ENCODE peak calls at places on chromosomes 11 and 22, in seven cellular contexts. G is uterus, L is sigmoid colon, O is transverse colon, M is IMR-90, E is Caco-2, V is GM12865. K is an unnamed sample.

GRCh38 chr22:35189559-35189958 is 67.7 kb upstream of the HMGXB4 start:
- DNase-seq in G (no peak), E (no peak), O (no peak), M (no peak), L (no peak), V (no peak), K (no peak)

GRCh38 chr11:46122955-46123354 is 1.7 kb upstream of the PHF21A start:
- DNase-seq in O (no peak), G (no peak), E (no peak), L (no peak), M (peak; percentile 53), V (no peak), K (no peak)

GRCh38 chr11:64341851-64342791 is 2.1 kb downstream of the CCDC88B start:
- DNase-seq in O (peak; percentile 96), M (peak; percentile 81), G (peak; percentile 80), E (no peak), V (peak; percentile 90), L (peak; percentile 94), K (peak; percentile 97)

GRCh38 chr11:68564261-68564660 is 103.7 kb downstream of the PPP6R3 start:
- DNase-seq in E (no peak), L (no peak), O (no peak), M (no peak), G (no peak), V (no peak), K (no peak)

GRCh38 chr11:129384415-129384814 is 8.8 kb downstream of the BARX2 start:
- DNase-seq in M (no peak), G (no peak), L (no peak), V (no peak), E (no peak), O (no peak), K (no peak)

GRCh38 chr11:76162336-76163288 is 43.7 kb downstream of the WNT11 start:
- DNase-seq in M (no peak), V (no peak), G (no peak), E (no peak), O (no peak), L (no peak), K (no peak)

GRCh38 chr11:36116161-36116560 is 172.3 kb downstream of the LDLRAD3 start:
- DNase-seq in L (no peak), G (no peak), M (no peak), O (no peak), E (no peak), V (no peak), K (no peak)

GRCh38 chr11:65445101-65445603 is 22.6 kb downstream of the NEAT1 start:
- DNase-seq in M (peak; percentile 48), L (no peak), E (no peak), O (no peak), V (peak; percentile 35), G (no peak), K (no peak)

DNA sequence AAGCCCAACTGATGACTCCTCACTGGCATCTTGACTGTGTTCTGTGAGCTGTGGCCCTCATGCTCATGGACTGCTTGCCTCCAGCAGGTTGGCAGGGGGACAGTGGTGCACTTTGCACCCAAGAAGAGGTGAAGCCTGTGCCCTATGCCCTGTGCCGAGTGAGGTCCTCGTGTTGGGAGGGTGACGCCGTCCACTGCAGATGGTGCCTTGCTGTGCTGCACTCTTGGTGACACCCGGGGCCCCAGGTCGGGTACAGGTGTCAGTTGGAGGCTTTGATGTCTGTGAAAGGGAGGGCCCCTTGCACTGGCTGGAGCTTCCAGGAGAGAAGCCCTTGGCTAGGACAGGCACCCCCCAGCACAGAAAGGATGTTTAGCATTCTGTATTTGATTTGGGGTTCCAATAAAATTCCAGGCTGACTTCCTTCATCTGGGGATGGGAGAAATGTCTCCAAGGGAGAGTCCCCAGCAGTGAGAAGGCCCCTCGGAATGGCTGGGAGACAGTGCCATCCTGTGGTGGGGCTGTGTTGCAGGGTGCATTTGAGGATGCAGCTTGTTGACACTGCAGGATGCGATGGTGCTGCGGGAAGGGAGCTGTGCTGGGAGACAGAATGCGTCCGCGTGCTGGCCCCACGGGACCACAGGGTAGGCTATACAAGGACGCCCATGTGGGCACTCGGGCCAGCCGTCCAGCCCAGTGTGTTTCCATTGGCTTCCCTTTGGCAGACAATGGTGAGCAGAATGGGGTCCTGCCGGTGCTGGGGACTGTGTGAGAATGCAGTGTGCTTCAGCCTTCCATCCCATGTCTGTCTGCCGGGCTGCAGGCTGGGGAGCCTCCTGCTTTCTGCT is 2.5 kb upstream of the ZDHHC8 start:
- DNase-seq in O (peak; percentile 38), V (peak; percentile 41), G (no peak), L (no peak), E (no peak), M (peak; percentile 23), K (peak; percentile 64)
- TF ChIP-seq CTCF in O (no peak), V (peak; percentile 45), G (no peak), L (no peak), E (peak; percentile 40), M (peak; percentile 45), K (peak; percentile 38)

GRCh38 chr11:126391970-126392637 is 36.6 kb downstream of the ST3GAL4 start:
- DNase-seq in G (no peak), E (no peak), O (no peak), L (no peak), V (peak; percentile 39), M (no peak), K (no peak)
- TF ChIP-seq CTCF in G (no peak), E (peak; percentile 31), O (no peak), L (no peak), V (peak; percentile 9), M (no peak), K (no peak)

DNA sequence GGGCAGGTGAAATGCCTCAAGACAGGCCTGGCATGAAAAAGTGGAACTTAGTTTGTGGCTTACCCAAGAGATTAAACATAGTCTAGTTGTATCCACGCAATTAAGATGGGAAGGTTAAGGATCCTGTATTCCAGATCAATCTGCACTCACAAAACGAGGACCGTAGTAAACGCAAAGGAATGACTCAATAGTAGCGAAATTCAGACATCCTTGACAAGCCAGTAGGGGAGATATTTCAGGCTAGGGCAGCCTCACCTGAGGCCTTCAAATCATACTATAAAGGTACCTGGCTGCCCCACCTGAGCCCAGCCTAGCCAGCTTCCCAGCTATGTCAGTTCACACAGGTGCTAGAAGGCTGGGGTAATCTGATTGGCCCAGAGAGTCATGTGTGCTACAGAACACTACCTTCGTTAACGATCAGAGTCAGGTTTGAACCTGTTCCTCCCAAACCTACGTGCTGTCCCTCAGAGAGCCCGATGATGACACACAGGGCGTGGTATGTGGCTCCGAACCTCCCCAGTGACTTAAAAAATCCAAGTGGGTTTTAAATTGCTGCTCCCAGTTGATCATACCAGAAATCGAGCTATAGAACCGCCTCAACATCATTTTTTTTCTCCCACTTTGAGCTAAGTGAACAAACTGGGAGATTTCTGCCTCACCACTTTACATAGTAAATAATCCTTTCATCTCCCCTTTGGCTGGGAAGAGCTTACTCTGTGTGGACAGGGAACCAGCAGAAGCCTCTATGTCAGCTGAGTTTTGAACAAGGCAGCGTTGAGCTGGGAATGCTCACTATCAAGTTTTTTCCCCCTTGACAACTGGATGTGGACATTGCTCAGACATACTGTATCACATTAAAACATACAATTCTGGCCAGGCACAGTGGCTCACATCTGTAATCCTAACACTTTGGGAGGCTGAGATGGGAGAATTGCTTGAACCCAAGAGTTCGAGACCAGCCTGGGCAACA is 46.3 kb downstream of the AHNAK start:
- DNase-seq in L (no peak), E (peak; percentile 70), M (no peak), V (no peak), O (peak; percentile 59), G (no peak), K (no peak)
- TF ChIP-seq CTCF in L (no peak), E (no peak), M (no peak), V (no peak), O (no peak), G (no peak), K (no peak)

GRCh38 chr11:9226514-9226913 is 38.6 kb downstream of the DENND5A start:
- DNase-seq in V (no peak), O (no peak), L (no peak), G (no peak), E (no peak), M (no peak), K (no peak)

GRCh38 chr11:9228086-9228485 is 37.1 kb downstream of the DENND5A start:
- DNase-seq in G (no peak), L (no peak), M (no peak), V (no peak), O (no peak), E (no peak), K (no peak)

GRCh38 chr11:9231848-9232177 is 33.3 kb downstream of the DENND5A start:
- DNase-seq in E (no peak), O (no peak), V (peak; percentile 40), L (no peak), M (peak; percentile 72), G (no peak), K (peak; percentile 53)

GRCh38 chr11:9232482-9232881 is 32.7 kb downstream of the DENND5A start:
- DNase-seq in M (no peak), V (no peak), L (no peak), G (no peak), E (no peak), O (no peak), K (no peak)

DNA sequence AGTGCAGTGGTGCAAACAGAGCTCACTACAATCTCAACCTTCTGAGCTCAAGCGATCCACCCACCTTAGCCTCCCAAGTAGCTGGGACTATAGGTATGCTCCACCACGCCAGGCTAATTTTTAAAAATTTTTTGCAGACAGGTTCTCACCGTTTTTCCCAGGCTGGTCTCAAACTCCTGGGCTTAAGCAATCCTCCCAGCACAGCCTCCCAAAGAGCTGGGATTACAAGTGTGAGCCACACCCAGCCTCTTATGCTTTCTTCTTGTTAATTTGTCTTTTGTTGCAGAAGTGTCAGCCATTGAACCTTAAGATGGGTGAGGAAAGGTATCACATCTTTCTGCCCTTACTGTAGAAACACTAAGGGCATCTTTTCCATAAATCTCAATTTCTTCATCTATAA is 34.9 kb downstream of the DENND5A start:
- DNase-seq in E (no peak), O (no peak), V (no peak), L (no peak), M (no peak), G (no peak), K (no peak)
- TF ChIP-seq CTCF in E (no peak), O (no peak), V (no peak), L (no peak), M (no peak), G (no peak), K (no peak)

GRCh38 chr22:37624017-37624365 is 15.4 kb downstream of the GGA1 start:
- DNase-seq in O (peak; percentile 85), L (no peak), M (no peak), V (no peak), G (peak; percentile 24), E (no peak), K (no peak)

GRCh38 chr22:37624876-37625275 is 14.6 kb upstream of the SH3BP1 start:
- DNase-seq in V (no peak), G (peak; percentile 18), E (no peak), O (no peak), L (no peak), M (no peak), K (no peak)

GRCh38 chr22:37625737-37626136 is 13.7 kb upstream of the SH3BP1 start:
- DNase-seq in G (peak; percentile 31), V (no peak), O (no peak), E (no peak), L (no peak), M (no peak), K (no peak)

GRCh38 chr22:37621352-37621860 is 12.8 kb downstream of the GGA1 start:
- DNase-seq in G (peak; percentile 18), M (no peak), L (peak; percentile 63), E (no peak), O (no peak), V (no peak), K (no peak)

GRCh38 chr22:37623075-37624016 is 14.7 kb downstream of the GGA1 start:
- DNase-seq in V (peak; percentile 70), M (peak; percentile 43), E (peak; percentile 65), G (peak; percentile 70), O (peak; percentile 76), L (peak; percentile 85), K (peak; percentile 82)
- TF ChIP-seq CTCF in V (peak; percentile 88), M (peak; percentile 70), E (peak; percentile 88), G (peak; percentile 96), O (peak; percentile 80), L (peak; percentile 64), K (peak; percentile 62)

GRCh38 chr11:57468276-57468675 is 7.9 kb downstream of the RTN4RL2 start:
- DNase-seq in L (no peak), G (no peak), V (no peak), E (no peak), M (no peak), O (no peak), K (no peak)
- TF ChIP-seq CTCF in L (no peak), G (no peak), V (no peak), E (no peak), M (no peak), O (no peak), K (no peak)

K was measured in GM20000.